ENCODE peak calls at places on chromosomes 11 and 22, in ten cellular contexts. One of them, this sample, is unnamed.
A peak's percentile ranks its signal among the peaks of the same experiment; 100 is the strongest.

GRCh38 chr11:57476883-57477506 is 16.7 kb downstream of the RTN4RL2 start:
- DNase-seq in transverse colon: peak; percentile 59
- DNase-seq in H1: peak; percentile 68
- DNase-seq in suprapubic skin: no peak
- DNase-seq in GM23338: peak; percentile 73
- DNase-seq in stomach: peak; percentile 68
- DNase-seq in spleen: peak; percentile 84
- DNase-seq in HCT116: no peak
- DNase-seq in endothelial cell of umbilical vein: no peak
- DNase-seq in K562: peak; percentile 32
- DNase-seq in this sample: no peak

GRCh38 chr11:69436041-69436982 is 45.2 kb upstream of the LINC01488 start:
- DNase-seq in transverse colon: no peak
- DNase-seq in H1: no peak
- DNase-seq in suprapubic skin: no peak
- DNase-seq in GM23338: no peak
- DNase-seq in stomach: no peak
- DNase-seq in spleen: peak; percentile 59
- DNase-seq in HCT116: no peak
- DNase-seq in endothelial cell of umbilical vein: no peak
- DNase-seq in K562: no peak
- DNase-seq in this sample: no peak

GRCh38 chr11:72179804-72180396 is 12.0 kb upstream of the FOLR1 start:
- DNase-seq in transverse colon: no peak
- DNase-seq in H1: no peak
- DNase-seq in suprapubic skin: no peak
- DNase-seq in GM23338: no peak
- DNase-seq in stomach: no peak
- DNase-seq in spleen: no peak
- DNase-seq in HCT116: no peak
- DNase-seq in endothelial cell of umbilical vein: no peak
- DNase-seq in K562: no peak
- DNase-seq in this sample: no peak

GRCh38 chr11:121199516-121199915 is 93.1 kb upstream of the SC5D start:
- DNase-seq in transverse colon: no peak
- DNase-seq in H1: no peak
- DNase-seq in suprapubic skin: no peak
- DNase-seq in GM23338: peak; percentile 18
- DNase-seq in stomach: no peak
- DNase-seq in spleen: no peak
- DNase-seq in HCT116: no peak
- DNase-seq in endothelial cell of umbilical vein: no peak
- DNase-seq in K562: no peak
- DNase-seq in this sample: no peak

GRCh38 chr22:45442120-45442519 is 28.6 kb downstream of the RIBC2 start:
- DNase-seq in transverse colon: no peak
- DNase-seq in H1: no peak
- DNase-seq in suprapubic skin: no peak
- DNase-seq in GM23338: no peak
- DNase-seq in stomach: no peak
- DNase-seq in spleen: no peak
- DNase-seq in HCT116: no peak
- DNase-seq in endothelial cell of umbilical vein: no peak
- DNase-seq in K562: no peak
- DNase-seq in this sample: no peak

GRCh38 chr22:35749808-35750207 is 32.1 kb downstream of the APOL5 start:
- DNase-seq in transverse colon: no peak
- DNase-seq in H1: no peak
- DNase-seq in suprapubic skin: no peak
- DNase-seq in GM23338: no peak
- DNase-seq in stomach: no peak
- DNase-seq in spleen: no peak
- DNase-seq in HCT116: no peak
- DNase-seq in endothelial cell of umbilical vein: no peak
- DNase-seq in K562: no peak
- DNase-seq in this sample: no peak

GRCh38 chr11:44564198-44564597 is 1.3 kb upstream of the CD82 start:
- DNase-seq in transverse colon: peak; percentile 52
- DNase-seq in H1: no peak
- DNase-seq in suprapubic skin: no peak
- DNase-seq in GM23338: no peak
- DNase-seq in stomach: peak; percentile 71
- DNase-seq in spleen: no peak
- DNase-seq in HCT116: no peak
- DNase-seq in endothelial cell of umbilical vein: no peak
- DNase-seq in K562: peak; percentile 2
- DNase-seq in this sample: no peak

GRCh38 chr22:34395370-34395769 is 475.1 kb upstream of the LARGE1 start:
- DNase-seq in transverse colon: no peak
- DNase-seq in H1: no peak
- DNase-seq in suprapubic skin: no peak
- DNase-seq in GM23338: peak; percentile 34
- DNase-seq in stomach: no peak
- DNase-seq in spleen: no peak
- DNase-seq in HCT116: no peak
- DNase-seq in endothelial cell of umbilical vein: no peak
- DNase-seq in K562: no peak
- DNase-seq in this sample: no peak

GRCh38 chr11:495537-495931 is 11.5 kb downstream of the RNH1 start:
- DNase-seq in transverse colon: no peak
- DNase-seq in H1: no peak
- DNase-seq in suprapubic skin: no peak
- DNase-seq in GM23338: no peak
- DNase-seq in stomach: no peak
- DNase-seq in spleen: no peak
- DNase-seq in HCT116: no peak
- DNase-seq in endothelial cell of umbilical vein: peak; percentile 17
- DNase-seq in K562: no peak
- DNase-seq in this sample: peak; percentile 10

GRCh38 chr11:42175203-42175602 is 715.8 kb upstream of the LRRC4C start:
- DNase-seq in transverse colon: no peak
- DNase-seq in H1: no peak
- DNase-seq in suprapubic skin: no peak
- DNase-seq in GM23338: no peak
- DNase-seq in stomach: no peak
- DNase-seq in spleen: no peak
- DNase-seq in HCT116: no peak
- DNase-seq in endothelial cell of umbilical vein: no peak
- DNase-seq in K562: no peak
- DNase-seq in this sample: no peak

GRCh38 chr11:42171046-42171445 is 711.6 kb upstream of the LRRC4C start:
- DNase-seq in transverse colon: no peak
- DNase-seq in H1: no peak
- DNase-seq in suprapubic skin: no peak
- DNase-seq in GM23338: no peak
- DNase-seq in stomach: no peak
- DNase-seq in spleen: no peak
- DNase-seq in HCT116: no peak
- DNase-seq in endothelial cell of umbilical vein: no peak
- DNase-seq in K562: no peak
- DNase-seq in this sample: no peak

GRCh38 chr11:42170601-42171000 is 711.1 kb upstream of the LRRC4C start:
- DNase-seq in transverse colon: no peak
- DNase-seq in H1: no peak
- DNase-seq in suprapubic skin: no peak
- DNase-seq in GM23338: no peak
- DNase-seq in stomach: no peak
- DNase-seq in spleen: no peak
- DNase-seq in HCT116: no peak
- DNase-seq in endothelial cell of umbilical vein: no peak
- DNase-seq in K562: no peak
- DNase-seq in this sample: no peak

DNA sequence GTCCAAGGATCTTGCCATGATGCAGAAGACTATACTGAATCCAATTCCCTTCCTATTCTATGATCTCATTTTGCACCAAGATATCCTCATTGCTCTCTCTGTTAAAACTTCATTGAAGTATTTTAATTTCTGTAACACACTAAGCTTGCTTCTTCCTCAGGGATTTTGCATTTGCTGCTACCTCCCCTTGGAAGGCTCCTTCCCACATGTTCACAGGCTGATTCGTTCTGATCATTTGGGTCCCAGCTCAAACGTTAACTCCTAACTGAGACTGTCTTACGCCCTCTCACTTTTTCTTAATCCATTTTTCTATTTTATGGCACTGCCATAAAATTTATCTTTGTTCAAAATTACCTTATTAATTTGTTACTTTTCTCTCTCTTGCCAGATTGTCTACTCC is 713.0 kb upstream of the LRRC4C start:
- DNase-seq in transverse colon: no peak
- DNase-seq in H1: no peak
- DNase-seq in suprapubic skin: no peak
- DNase-seq in GM23338: no peak
- DNase-seq in stomach: no peak
- DNase-seq in spleen: no peak
- DNase-seq in HCT116: no peak
- DNase-seq in endothelial cell of umbilical vein: no peak
- DNase-seq in K562: no peak
- DNase-seq in this sample: no peak
- TF ChIP-seq POLR2AphosphoS5 in transverse colon: no peak
- TF ChIP-seq POLR2AphosphoS5 in H1: no peak
- TF ChIP-seq POLR2AphosphoS5 in suprapubic skin: no peak
- TF ChIP-seq POLR2AphosphoS5 in GM23338: no peak
- TF ChIP-seq POLR2AphosphoS5 in stomach: no peak
- TF ChIP-seq POLR2AphosphoS5 in spleen: no peak
- TF ChIP-seq POLR2AphosphoS5 in HCT116: no peak
- TF ChIP-seq POLR2AphosphoS5 in endothelial cell of umbilical vein: no peak
- TF ChIP-seq POLR2AphosphoS5 in K562: no peak
- TF ChIP-seq POLR2AphosphoS5 in this sample: no peak

GRCh38 chr22:18079706-18080230 is 2.0 kb downstream of the PEX26 start:
- DNase-seq in transverse colon: no peak
- DNase-seq in H1: no peak
- DNase-seq in suprapubic skin: no peak
- DNase-seq in GM23338: no peak
- DNase-seq in stomach: no peak
- DNase-seq in spleen: no peak
- DNase-seq in HCT116: no peak
- DNase-seq in endothelial cell of umbilical vein: no peak
- DNase-seq in K562: no peak
- DNase-seq in this sample: no peak
- TF ChIP-seq POLR2AphosphoS5 in transverse colon: no peak
- TF ChIP-seq POLR2AphosphoS5 in H1: no peak
- TF ChIP-seq POLR2AphosphoS5 in suprapubic skin: no peak
- TF ChIP-seq POLR2AphosphoS5 in GM23338: no peak
- TF ChIP-seq POLR2AphosphoS5 in stomach: no peak
- TF ChIP-seq POLR2AphosphoS5 in spleen: no peak
- TF ChIP-seq POLR2AphosphoS5 in HCT116: no peak
- TF ChIP-seq POLR2AphosphoS5 in endothelial cell of umbilical vein: no peak
- TF ChIP-seq POLR2AphosphoS5 in K562: no peak
- TF ChIP-seq POLR2AphosphoS5 in this sample: no peak

DNA sequence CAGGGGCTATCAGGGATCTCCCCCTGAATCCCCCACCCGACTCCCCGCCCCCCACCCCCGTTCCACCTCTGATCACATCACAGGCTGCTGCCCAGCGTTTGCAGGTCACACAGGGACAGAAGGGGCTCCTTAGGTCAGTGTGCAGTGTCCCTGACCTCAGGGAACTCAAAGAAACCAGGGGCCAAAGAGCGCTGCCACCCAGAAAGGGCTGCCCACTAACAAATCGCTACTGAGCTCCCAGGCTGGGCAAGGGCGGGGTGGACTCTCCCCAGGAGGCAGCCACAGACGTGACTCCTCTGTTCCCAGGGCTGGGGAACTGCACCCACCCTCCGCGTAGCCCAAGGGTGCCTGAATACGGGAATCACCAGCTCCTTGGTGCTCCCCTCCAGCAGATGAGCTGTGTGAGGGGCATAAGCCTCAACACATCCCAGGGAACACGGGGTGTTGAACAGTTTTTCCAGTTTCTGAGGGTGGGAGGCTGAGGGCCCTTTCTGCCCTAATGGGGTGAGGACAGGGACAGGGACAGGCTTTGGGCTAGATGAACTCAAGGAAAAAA is 9.9 kb upstream of the POLDIP3 start:
- DNase-seq in transverse colon: no peak
- DNase-seq in H1: no peak
- DNase-seq in suprapubic skin: no peak
- DNase-seq in GM23338: no peak
- DNase-seq in stomach: no peak
- DNase-seq in spleen: no peak
- DNase-seq in HCT116: no peak
- DNase-seq in endothelial cell of umbilical vein: no peak
- DNase-seq in K562: no peak
- DNase-seq in this sample: no peak
- TF ChIP-seq POLR2AphosphoS5 in transverse colon: no peak
- TF ChIP-seq POLR2AphosphoS5 in H1: no peak
- TF ChIP-seq POLR2AphosphoS5 in suprapubic skin: no peak
- TF ChIP-seq POLR2AphosphoS5 in GM23338: no peak
- TF ChIP-seq POLR2AphosphoS5 in stomach: no peak
- TF ChIP-seq POLR2AphosphoS5 in spleen: no peak
- TF ChIP-seq POLR2AphosphoS5 in HCT116: no peak
- TF ChIP-seq POLR2AphosphoS5 in endothelial cell of umbilical vein: no peak
- TF ChIP-seq POLR2AphosphoS5 in K562: no peak
- TF ChIP-seq POLR2AphosphoS5 in this sample: no peak

DNA sequence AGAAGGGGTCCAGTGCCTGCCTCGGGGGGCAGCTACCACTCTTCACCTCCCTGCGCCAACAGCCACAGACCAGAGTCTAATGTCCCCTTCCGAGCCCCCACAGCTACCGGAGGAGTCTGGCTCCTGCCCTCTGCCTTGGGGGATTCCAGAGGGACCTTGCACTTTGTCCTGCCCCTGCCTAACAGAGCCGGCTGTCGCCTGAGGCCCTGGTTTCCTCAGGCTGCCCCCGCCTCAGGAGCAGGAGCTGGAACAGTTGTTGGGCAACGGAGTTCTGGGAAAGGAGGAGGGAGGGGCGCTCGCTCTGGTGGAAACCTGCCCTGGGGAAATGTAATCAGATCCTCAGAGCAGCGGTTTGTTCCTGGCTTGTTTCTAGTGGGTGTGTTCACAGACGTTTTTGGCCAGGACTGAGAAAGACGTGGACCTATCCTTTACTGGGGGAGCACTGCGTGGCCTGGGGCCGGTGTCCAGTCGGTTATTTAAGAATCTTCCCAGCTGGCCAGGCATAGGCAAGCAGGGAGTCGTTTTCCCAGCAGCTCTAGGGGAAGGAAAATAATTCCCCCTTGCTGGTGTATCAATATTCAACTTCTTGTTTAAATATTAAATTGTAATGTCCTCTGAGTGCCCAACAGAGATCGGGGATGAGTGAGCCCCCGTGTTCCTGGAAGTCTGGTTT is 32.3 kb downstream of the A4GALT start:
- DNase-seq in transverse colon: peak; percentile 78
- DNase-seq in H1: no peak
- DNase-seq in suprapubic skin: peak; percentile 95
- DNase-seq in GM23338: peak; percentile 70
- DNase-seq in stomach: peak; percentile 85
- DNase-seq in spleen: no peak
- DNase-seq in HCT116: no peak
- DNase-seq in endothelial cell of umbilical vein: peak; percentile 51
- DNase-seq in K562: peak; percentile 38
- DNase-seq in this sample: no peak
- TF ChIP-seq POLR2AphosphoS5 in transverse colon: peak; percentile 84
- TF ChIP-seq POLR2AphosphoS5 in H1: no peak
- TF ChIP-seq POLR2AphosphoS5 in suprapubic skin: peak; percentile 92
- TF ChIP-seq POLR2AphosphoS5 in GM23338: no peak
- TF ChIP-seq POLR2AphosphoS5 in stomach: peak; percentile 91
- TF ChIP-seq POLR2AphosphoS5 in spleen: peak; percentile 64
- TF ChIP-seq POLR2AphosphoS5 in HCT116: no peak
- TF ChIP-seq POLR2AphosphoS5 in endothelial cell of umbilical vein: no peak
- TF ChIP-seq POLR2AphosphoS5 in K562: no peak
- TF ChIP-seq POLR2AphosphoS5 in this sample: no peak